ENCODE peak calls at places on chromosome 4, in ten cellular contexts. H, J, Z, G, D, P, M, T, X and Q are unnamed samples.

GRCh38 chr4:151204925-151205524 is 71.9 kb upstream of the PRSS48 start:
- DNase-seq in H (no peak), J (no peak), Z (no peak), G (no peak), D (no peak), P (no peak), M (no peak), T (no peak), X (no peak), Q (no peak)

GRCh38 chr4:151798678-151799416 is 38.0 kb upstream of the GATB start:
- DNase-seq in H (no peak), J (no peak), Z (no peak), G (no peak), D (no peak), P (no peak), M (peak), T (peak), X (no peak), Q (no peak)

GRCh38 chr4:87848622-87849351 is 16.0 kb downstream of the MEPE start:
- DNase-seq in H (peak), J (peak), Z (peak), G (peak), D (peak), P (peak), M (peak), T (peak), X (peak), Q (peak)

GRCh38 chr4:180189639-180190038 is 2053.6 kb upstream of the TENM3 start:
- DNase-seq in H (no peak), J (no peak), Z (no peak), G (no peak), D (no peak), P (no peak), M (no peak), T (no peak), X (no peak), Q (no peak)

GRCh38 chr4:106816501-106816900 is 219.6 kb downstream of the DKK2 start:
- DNase-seq in H (no peak), J (peak), Z (no peak), G (no peak), D (no peak), P (peak), M (peak), T (peak), X (no peak), Q (peak)

GRCh38 chr4:70747874-70748273 is 26.1 kb downstream of the RUFY3 start:
- DNase-seq in H (no peak), J (no peak), Z (no peak), G (no peak), D (no peak), P (peak), M (no peak), T (peak), X (no peak), Q (no peak)

GRCh38 chr4:155807021-155807420 is 48.2 kb downstream of the GUCY1B1 start:
- DNase-seq in H (no peak), J (peak), Z (no peak), G (no peak), D (no peak), P (peak), M (peak), T (peak), X (no peak), Q (peak)

GRCh38 chr4:80305466-80305865 is 30.1 kb upstream of the CFAP299 start:
- DNase-seq in H (no peak), J (peak), Z (no peak), G (no peak), D (no peak), P (peak), M (peak), T (peak), X (no peak), Q (peak)

GRCh38 chr4:173530326-173531062 is 465 bp upstream of the HAND2 start:
- DNase-seq in H (no peak), J (no peak), Z (no peak), G (no peak), D (no peak), P (no peak), M (peak), T (no peak), X (no peak), Q (no peak)